ENCODE peak calls at places on chromosomes 13 and 19, in five cellular contexts. Z is nucleus accumbens, K is amniotic stem cell, O is RWPE1, V is NCI-H1930. F is an unnamed sample.

GRCh38 chr19:49749055-49749716 is 13.9 kb downstream of the TSKS start:
- DNase-seq in Z (no peak), K (no peak), O (no peak), V (no peak), F (no peak)

GRCh38 chr19:41264581-41265375 is 606 bp downstream of the HNRNPUL1 start:
- DNase-seq in Z (no peak), K (no peak), O (peak), V (no peak), F (no peak)

GRCh38 chr13:51950722-51951121 is 60.5 kb downstream of the ATP7B start:
- DNase-seq in Z (no peak), K (no peak), O (no peak), V (no peak), F (no peak)

GRCh38 chr19:29845576-29846176 is 33.9 kb downstream of the CCNE1 start:
- DNase-seq in Z (peak), K (peak), O (no peak), V (peak), F (no peak)

GRCh38 chr13:110689711-110690110 is 16.2 kb downstream of the CARS2 start:
- DNase-seq in Z (no peak), K (no peak), O (no peak), V (no peak), F (no peak)

GRCh38 chr19:5805465-5806132 is 732 bp downstream of the NRTN start:
- DNase-seq in Z (no peak), K (no peak), O (peak), V (peak), F (no peak)

GRCh38 chr13:108269601-108270328 is at the start of gene TNFSF13B:
- DNase-seq in Z (no peak), K (peak), O (no peak), V (no peak), F (no peak)

GRCh38 chr13:71817335-71817734 is 49.7 kb downstream of the DACH1 start:
- DNase-seq in Z (no peak), K (no peak), O (no peak), V (no peak), F (no peak)

GRCh38 chr19:18768046-18768771 is 22.9 kb downstream of the COMP start:
- DNase-seq in Z (no peak), K (no peak), O (no peak), V (no peak), F (no peak)

GRCh38 chr19:46944918-46945628 is 74.6 kb upstream of the NPAS1 start:
- DNase-seq in Z (peak), K (no peak), O (no peak), V (no peak), F (no peak)

GRCh38 chr13:109720758-109721184 is 65.6 kb downstream of the IRS2 start:
- DNase-seq in Z (no peak), K (no peak), O (no peak), V (peak), F (no peak)

GRCh38 chr13:19836472-19836871 is 27.0 kb downstream of the ZMYM5 start:
- DNase-seq in Z (no peak), K (no peak), O (no peak), V (no peak), F (no peak)

GRCh38 chr13:107348471-107348870 is 780.5 kb upstream of the ARGLU1 start:
- DNase-seq in Z (no peak), K (no peak), O (no peak), V (no peak), F (no peak)

GRCh38 chr19:2906631-2907195 is 6.0 kb downstream of the ZNF57 start:
- DNase-seq in Z (no peak), K (no peak), O (no peak), V (no peak), F (no peak)

GRCh38 chr13:101982903-101983302 is 418.9 kb downstream of the FGF14 start:
- DNase-seq in Z (no peak), K (no peak), O (no peak), V (peak), F (no peak)

GRCh38 chr13:49784886-49785570 is 7.5 kb downstream of the KPNA3 start:
- DNase-seq in Z (no peak), K (no peak), O (no peak), V (no peak), F (no peak)

GRCh38 chr19:38727868-38728660 is 16.2 kb downstream of the CAPN12 start:
- DNase-seq in Z (no peak), K (no peak), O (no peak), V (no peak), F (no peak)

GRCh38 chr19:39746836-39747529 is 9.2 kb upstream of the CLC start:
- DNase-seq in Z (no peak), K (no peak), O (no peak), V (no peak), F (no peak)

GRCh38 chr19:17841371-17841809 is 6.4 kb downstream of the JAK3 start:
- DNase-seq in Z (no peak), K (no peak), O (peak), V (no peak), F (no peak)

GRCh38 chr13:113765241-113765910 is 6.3 kb downstream of the TMEM255B start:
- DNase-seq in Z (no peak), K (no peak), O (no peak), V (no peak), F (no peak)

GRCh38 chr19:1470864-1471513 is 8.0 kb downstream of the C19orf25 start:
- DNase-seq in Z (no peak), K (no peak), O (no peak), V (peak), F (no peak)

GRCh38 chr13:61110804-61111203 is 304.8 kb downstream of the PCDH20 start:
- DNase-seq in Z (no peak), K (no peak), O (no peak), V (no peak), F (no peak)

GRCh38 chr13:92387245-92387644 is 839.4 kb upstream of the GPC6 start:
- DNase-seq in Z (no peak), K (no peak), O (no peak), V (no peak), F (no peak)

GRCh38 chr19:5562280-5562679 is 5.5 kb downstream of the TINCR start:
- DNase-seq in Z (no peak), K (no peak), O (no peak), V (no peak), F (no peak)

GRCh38 chr19:5070922-5071321 is 102.0 kb downstream of the KDM4B start:
- DNase-seq in Z (no peak), K (no peak), O (no peak), V (no peak), F (no peak)

F was measured in AG04449.